ENCODE peak calls at places on chromosomes 11 and 22, in eight cellular contexts. S is heart left ventricle; Y is iPS DF 6.9; D is stomach; M is CD8-positive, alpha-beta memory T cell; Q is A549; I is right lobe of liver; L is lower lobe of right lung. T is an unnamed sample.

GRCh38 chr22:31394326-31394725 is 5.1 kb upstream of the DRG1 start:
- DNase-seq in Y (no peak), L (no peak), D (no peak), I (no peak), Q (no peak), M (no peak), S (no peak), T (no peak)

GRCh38 chr11:111259871-111260270 is 14.3 kb downstream of the POU2AF2 start:
- DNase-seq in S (no peak), I (no peak), M (no peak), Y (no peak), D (no peak), Q (no peak), L (no peak), T (no peak)

GRCh38 chr22:48574776-48575566 is 1252.7 kb downstream of the BRD1 start:
- DNase-seq in S (no peak), M (no peak), Q (peak; percentile 67), I (no peak), D (no peak), Y (no peak), L (peak; percentile 52), T (no peak)

GRCh38 chr11:113351061-113351460 is 36.5 kb upstream of the ANKK1 start:
- DNase-seq in I (no peak), L (no peak), M (no peak), S (no peak), Y (no peak), Q (no peak), D (no peak), T (no peak)

GRCh38 chr11:63763506-63764200 is 4.9 kb downstream of the ZFTA start:
- DNase-seq in S (peak; percentile 40), D (no peak), M (no peak), I (peak; percentile 87), L (no peak), Y (no peak), Q (no peak), T (peak; percentile 64)

GRCh38 chr11:6612816-6613136 is 760 bp upstream of the TAF10 start:
- DNase-seq in I (no peak), D (no peak), L (no peak), M (no peak), Q (no peak), Y (no peak), S (no peak), T (no peak)

GRCh38 chr22:49372530-49373288 is 455.0 kb downstream of the BRD1 start:
- DNase-seq in S (no peak), D (peak; percentile 19), I (no peak), Y (no peak), M (no peak), Q (peak; percentile 44), L (no peak), T (no peak)

GRCh38 chr11:76172583-76172982 is 33.7 kb downstream of the WNT11 start:
- DNase-seq in D (no peak), L (no peak), Y (no peak), S (no peak), I (no peak), M (no peak), Q (no peak), T (no peak)

GRCh38 chr22:44025171-44026065 is 1.3 kb downstream of the PARVB start:
- DNase-seq in M (no peak), S (peak; percentile 67), L (peak; percentile 62), D (peak; percentile 45), I (no peak), Y (no peak), Q (no peak), T (no peak)

GRCh38 chr11:12587333-12587997 is 86.8 kb upstream of the TEAD1 start:
- DNase-seq in D (no peak), I (no peak), S (no peak), Y (no peak), Q (no peak), L (no peak), M (no peak), T (no peak)

DNA sequence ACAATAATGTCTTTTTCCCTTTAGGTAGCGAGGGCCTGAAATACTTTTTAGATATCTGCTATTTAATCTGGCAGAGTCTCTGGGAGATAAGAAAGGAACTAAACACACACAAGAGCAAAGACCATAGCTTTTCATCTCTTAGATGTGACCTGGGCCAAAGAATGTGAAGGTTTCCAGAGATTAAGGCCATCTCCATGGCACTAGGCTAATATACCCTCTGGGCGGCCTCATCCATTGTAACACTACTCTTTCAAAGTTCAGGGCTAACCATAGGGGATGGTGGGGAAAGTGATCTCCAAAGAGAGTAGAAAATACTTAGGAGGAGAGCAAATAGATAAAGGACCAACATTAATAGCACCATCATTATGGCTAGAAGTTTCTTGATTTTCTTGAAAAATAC is 326.4 kb downstream of the LRRC4C start:
- DNase-seq in Y (no peak), D (no peak), S (no peak), I (no peak), L (no peak), M (no peak), Q (no peak), T (no peak)
- H3K9me3 ChIP-seq in Y (no peaks in the 10 kb centered on the region), D (no peaks in the 10 kb centered on the region), S (no peaks in the 10 kb centered on the region), I (no peaks in the 10 kb centered on the region), L (no peaks in the 10 kb centered on the region), M (peaks cover 3% of the 10 kb centered on the region), Q (no peaks in the 10 kb centered on the region), T (no peaks in the 10 kb centered on the region)

DNA sequence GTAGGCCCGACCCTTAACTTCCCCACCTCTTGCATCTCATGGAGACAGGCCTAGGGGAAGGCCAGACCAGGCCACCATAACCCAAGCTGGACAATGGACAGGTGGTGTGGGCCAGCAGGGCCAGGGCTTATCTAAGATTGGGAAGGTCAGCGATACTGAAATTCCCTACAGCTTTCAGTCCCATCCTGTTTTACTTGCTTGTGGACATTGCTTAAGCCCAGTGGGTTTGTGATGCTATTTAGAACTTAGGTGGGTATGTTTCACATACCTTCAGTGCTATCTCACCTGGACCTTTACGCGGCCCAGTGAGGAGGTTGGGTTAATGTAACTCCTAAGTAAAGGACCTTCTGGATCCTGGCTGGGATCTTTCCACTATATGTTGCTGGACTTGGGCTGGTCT is 1.7 kb downstream of the FADS2 start:
- DNase-seq in I (no peak), L (no peak), Q (no peak), M (no peak), Y (no peak), D (no peak), S (peak; percentile 18), T (no peak)
- H3K4me3 ChIP-seq in I (peak overlapping the region; percentile 56), L (peak overlapping the region; percentile 67), Q (peak overlapping the region; percentile 100), M (no peak overlapping the region), Y (peak overlapping the region; percentile 68), D (no peak overlapping the region), S (peak overlapping the region; percentile 80), T (peak overlapping the region; percentile 54)

GRCh38 chr22:46013460-46014416 is 36.8 kb upstream of the WNT7B start:
- DNase-seq in Q (peak; percentile 95), I (peak; percentile 88), D (peak; percentile 92), M (peak; percentile 90), Y (no peak), S (peak; percentile 98), L (peak; percentile 95), T (peak; percentile 98)
- H3K27ac ChIP-seq in Q (peak overlapping the region; percentile 95), I (peak overlapping the region; percentile 93), D (peak overlapping the region; percentile 97), M (peak overlapping the region; percentile 87), Y (no peak overlapping the region), S (peak overlapping the region; percentile 98), L (peak overlapping the region; percentile 96), T (peak overlapping the region; percentile 99)

GRCh38 chr22:24178021-24178431 is 3.3 kb upstream of the SUSD2 start:
- DNase-seq in Q (no peak), L (no peak), D (no peak), Y (no peak), S (no peak), I (no peak), M (no peak), T (no peak)
- H3K9me3 ChIP-seq in Q (no peaks in the 10 kb centered on the region), L (no peaks in the 10 kb centered on the region), D (no peaks in the 10 kb centered on the region), Y (no peaks in the 10 kb centered on the region), S (no peaks in the 10 kb centered on the region), I (no peaks in the 10 kb centered on the region), M (no peaks in the 10 kb centered on the region), T (no peaks in the 10 kb centered on the region)

GRCh38 chr22:22893077-22893805 is 5.6 kb downstream of the IGLL5 start:
- DNase-seq in M (no peak), I (no peak), L (no peak), S (no peak), Y (no peak), Q (no peak), D (no peak), T (no peak)
- H3K4me3 ChIP-seq in M (no peak overlapping the region), I (no peak overlapping the region), L (no peak overlapping the region), S (no peak overlapping the region), Y (no peak overlapping the region), Q (no peak overlapping the region), D (no peak overlapping the region), T (no peak overlapping the region)

GRCh38 chr11:62104001-62104400 is 19.8 kb upstream of the INCENP start:
- DNase-seq in S (no peak), I (no peak), Q (no peak), L (no peak), D (no peak), M (no peak), Y (no peak), T (no peak)

GRCh38 chr11:62104816-62105610 is 18.8 kb upstream of the INCENP start:
- DNase-seq in L (no peak), I (no peak), Q (no peak), M (no peak), S (no peak), D (no peak), Y (no peak), T (no peak)

GRCh38 chr11:62108017-62108750 is 15.6 kb upstream of the INCENP start:
- DNase-seq in Q (peak; percentile 74), D (no peak), S (no peak), I (no peak), M (no peak), L (no peak), Y (no peak), T (no peak)

GRCh38 chr11:62103141-62103540 is 20.7 kb upstream of the INCENP start:
- DNase-seq in I (no peak), D (no peak), M (no peak), Y (no peak), L (no peak), S (no peak), Q (no peak), T (no peak)

GRCh38 chr11:62105611-62106245 is 18.1 kb upstream of the INCENP start:
- DNase-seq in S (no peak), Y (no peak), M (no peak), I (no peak), L (no peak), Q (no peak), D (no peak), T (no peak)
- H3K27ac ChIP-seq in S (peak overlapping the region; percentile 71), Y (no peak overlapping the region), M (peak overlapping the region; percentile 70), I (no peak overlapping the region), L (peak overlapping the region; percentile 73), Q (no peak overlapping the region), D (peak overlapping the region; percentile 83), T (no peak overlapping the region)

DNA sequence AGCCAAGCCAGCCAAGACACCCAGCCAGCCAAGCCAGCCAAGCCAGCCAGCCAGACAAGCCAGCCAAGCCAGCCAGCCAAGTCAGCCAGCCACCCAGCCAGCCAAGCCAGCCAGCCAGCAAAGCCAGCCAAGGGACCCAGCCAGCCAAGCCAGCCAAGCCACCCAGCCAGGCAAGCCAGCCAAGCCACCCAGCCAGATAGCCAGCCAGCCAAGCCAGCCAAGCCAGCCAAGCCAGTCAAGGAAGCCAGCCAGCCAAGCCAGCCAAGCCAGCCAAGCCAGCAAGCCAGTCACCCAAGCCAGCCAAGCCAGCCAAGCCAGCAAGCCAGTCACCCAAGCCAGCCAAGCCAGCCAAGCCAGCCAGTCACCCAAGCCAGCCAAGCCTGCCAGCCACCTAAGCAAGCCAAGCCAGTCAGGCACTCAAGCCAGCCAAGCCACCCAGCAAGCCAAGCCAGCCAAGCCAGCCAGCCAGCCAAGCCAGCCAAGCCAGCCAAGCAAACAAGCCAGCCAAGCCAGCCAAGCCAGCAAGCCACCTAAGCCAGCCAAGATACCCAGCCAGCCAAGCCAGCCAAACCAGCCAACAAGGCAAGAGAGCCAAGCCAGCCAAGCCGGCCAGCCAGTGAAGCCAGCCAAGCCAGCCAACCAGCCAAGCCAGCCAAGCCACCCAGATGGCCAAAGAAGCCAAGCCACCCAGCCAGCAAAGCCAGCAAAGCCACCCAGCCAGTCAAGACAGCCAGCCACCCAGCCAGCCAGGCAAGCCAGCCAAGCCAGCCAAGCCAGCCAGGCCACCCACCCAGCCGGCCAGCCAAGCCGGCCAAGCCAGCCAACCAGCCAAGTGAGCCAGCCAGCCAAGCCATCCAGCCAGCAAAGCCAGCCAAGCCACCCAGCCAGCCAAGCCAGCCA is 33.3 kb downstream of the CCT8L2 start:
- DNase-seq in S (no peak), M (peak; percentile 38), Q (no peak), D (no peak), Y (no peak), I (no peak), L (peak; percentile 36), T (peak; percentile 33)
- H3K9me3 ChIP-seq in S (no peaks in the 10 kb centered on the region), M (no peaks in the 10 kb centered on the region), Q (no peaks in the 10 kb centered on the region), D (peaks cover 10% of the 10 kb centered on the region), Y (peaks cover 2% of the 10 kb centered on the region), I (no peaks in the 10 kb centered on the region), L (no peaks in the 10 kb centered on the region), T (peaks cover 4% of the 10 kb centered on the region)

T was measured in RWPE2.